ENCODE peak calls at places on chromosomes 6 and 20, in eight cellular contexts. One of them, this sample, is unnamed.

GRCh38 chr6:151379933-151380847 is 11.2 kb downstream of the ZBTB2 start:
- DNase-seq in RWPE1: no peak
- DNase-seq in HL-60: no peak
- DNase-seq in HCT116: no peak
- DNase-seq in H9: no peak
- DNase-seq in foreskin fibroblast: no peak
- DNase-seq in fibroblast of the aortic adventitia: peak
- DNase-seq in epithelial cell of esophagus: no peak
- DNase-seq in this sample: no peak

GRCh38 chr6:137361701-137362100 is 132.5 kb downstream of the OLIG3 start:
- DNase-seq in RWPE1: no peak
- DNase-seq in HL-60: no peak
- DNase-seq in HCT116: no peak
- DNase-seq in H9: no peak
- DNase-seq in foreskin fibroblast: no peak
- DNase-seq in fibroblast of the aortic adventitia: peak
- DNase-seq in epithelial cell of esophagus: no peak
- DNase-seq in this sample: no peak

GRCh38 chr6:111852704-111853103 is 20.5 kb downstream of the FYN start:
- DNase-seq in RWPE1: no peak
- DNase-seq in HL-60: peak
- DNase-seq in HCT116: no peak
- DNase-seq in H9: no peak
- DNase-seq in foreskin fibroblast: peak
- DNase-seq in fibroblast of the aortic adventitia: peak
- DNase-seq in epithelial cell of esophagus: peak
- DNase-seq in this sample: no peak

GRCh38 chr6:170295519-170296422 is 4.9 kb upstream of the DLL1 start:
- DNase-seq in RWPE1: no peak
- DNase-seq in HL-60: no peak
- DNase-seq in HCT116: no peak
- DNase-seq in H9: peak
- DNase-seq in foreskin fibroblast: peak
- DNase-seq in fibroblast of the aortic adventitia: no peak
- DNase-seq in epithelial cell of esophagus: peak
- DNase-seq in this sample: no peak

GRCh38 chr6:87407896-87408720 is at the start of gene CFAP206:
- DNase-seq in RWPE1: peak
- DNase-seq in HL-60: peak
- DNase-seq in HCT116: peak
- DNase-seq in H9: peak
- DNase-seq in foreskin fibroblast: peak
- DNase-seq in fibroblast of the aortic adventitia: peak
- DNase-seq in epithelial cell of esophagus: peak
- DNase-seq in this sample: no peak

GRCh38 chr6:144723431-144723830 is 438.3 kb downstream of the UTRN start:
- DNase-seq in RWPE1: no peak
- DNase-seq in HL-60: no peak
- DNase-seq in HCT116: no peak
- DNase-seq in H9: no peak
- DNase-seq in foreskin fibroblast: no peak
- DNase-seq in fibroblast of the aortic adventitia: no peak
- DNase-seq in epithelial cell of esophagus: no peak
- DNase-seq in this sample: no peak

GRCh38 chr6:158660331-158660730 is 10.5 kb downstream of the SYTL3 start:
- DNase-seq in RWPE1: peak
- DNase-seq in HL-60: no peak
- DNase-seq in HCT116: no peak
- DNase-seq in H9: peak
- DNase-seq in foreskin fibroblast: peak
- DNase-seq in fibroblast of the aortic adventitia: no peak
- DNase-seq in epithelial cell of esophagus: peak
- DNase-seq in this sample: no peak

GRCh38 chr6:165627366-165627765 is 35.7 kb downstream of the PDE10A start:
- DNase-seq in RWPE1: no peak
- DNase-seq in HL-60: no peak
- DNase-seq in HCT116: no peak
- DNase-seq in H9: no peak
- DNase-seq in foreskin fibroblast: no peak
- DNase-seq in fibroblast of the aortic adventitia: no peak
- DNase-seq in epithelial cell of esophagus: no peak
- DNase-seq in this sample: no peak

GRCh38 chr6:124977067-124977908 is 15.1 kb downstream of the RNF217 start:
- DNase-seq in RWPE1: no peak
- DNase-seq in HL-60: no peak
- DNase-seq in HCT116: no peak
- DNase-seq in H9: no peak
- DNase-seq in foreskin fibroblast: peak
- DNase-seq in fibroblast of the aortic adventitia: peak
- DNase-seq in epithelial cell of esophagus: peak
- DNase-seq in this sample: no peak

GRCh38 chr6:40798069-40798770 is 211.1 kb upstream of the LRFN2 start:
- DNase-seq in RWPE1: no peak
- DNase-seq in HL-60: no peak
- DNase-seq in HCT116: no peak
- DNase-seq in H9: peak
- DNase-seq in foreskin fibroblast: no peak
- DNase-seq in fibroblast of the aortic adventitia: no peak
- DNase-seq in epithelial cell of esophagus: no peak
- DNase-seq in this sample: no peak

GRCh38 chr6:23465912-23466311 is 660.1 kb upstream of the NRSN1 start:
- DNase-seq in RWPE1: no peak
- DNase-seq in HL-60: no peak
- DNase-seq in HCT116: no peak
- DNase-seq in H9: no peak
- DNase-seq in foreskin fibroblast: no peak
- DNase-seq in fibroblast of the aortic adventitia: no peak
- DNase-seq in epithelial cell of esophagus: no peak
- DNase-seq in this sample: no peak

GRCh38 chr20:16714765-16715164 is 15.1 kb upstream of the SNRPB2 start:
- DNase-seq in RWPE1: no peak
- DNase-seq in HL-60: no peak
- DNase-seq in HCT116: no peak
- DNase-seq in H9: no peak
- DNase-seq in foreskin fibroblast: no peak
- DNase-seq in fibroblast of the aortic adventitia: no peak
- DNase-seq in epithelial cell of esophagus: no peak
- DNase-seq in this sample: no peak

GRCh38 chr6:46189726-46190125 is 18.9 kb upstream of the ENPP5 start:
- DNase-seq in RWPE1: no peak
- DNase-seq in HL-60: no peak
- DNase-seq in HCT116: no peak
- DNase-seq in H9: no peak
- DNase-seq in foreskin fibroblast: no peak
- DNase-seq in fibroblast of the aortic adventitia: no peak
- DNase-seq in epithelial cell of esophagus: no peak
- DNase-seq in this sample: no peak

DNA sequence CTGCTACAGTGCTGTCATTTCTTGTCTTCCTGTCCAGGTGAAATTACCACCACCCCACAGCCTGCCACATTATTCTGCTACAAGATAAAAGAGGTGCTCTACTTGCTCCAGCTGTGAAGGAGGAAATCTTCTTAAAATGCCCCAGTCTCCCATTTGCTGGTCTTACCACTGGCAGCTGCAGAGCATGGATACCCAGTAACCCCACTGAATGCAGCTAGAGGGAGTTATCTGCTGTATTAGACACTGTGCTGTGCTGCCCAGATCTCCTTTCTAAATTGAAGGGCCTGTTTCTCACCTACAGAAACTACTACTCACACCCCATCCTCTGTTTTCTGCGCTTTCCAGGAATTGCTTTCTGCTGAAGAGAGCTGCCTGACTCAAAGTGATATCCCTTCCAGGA is 517.8 kb downstream of the PKHD1 start:
- DNase-seq in RWPE1: no peak
- DNase-seq in HL-60: no peak
- DNase-seq in HCT116: no peak
- DNase-seq in H9: peak
- DNase-seq in foreskin fibroblast: no peak
- DNase-seq in fibroblast of the aortic adventitia: no peak
- DNase-seq in epithelial cell of esophagus: peak
- DNase-seq in this sample: no peak
- TF ChIP-seq CTCF in RWPE1: no peak
- TF ChIP-seq CTCF in HL-60: no peak
- TF ChIP-seq CTCF in HCT116: no peak
- TF ChIP-seq CTCF in H9: peak
- TF ChIP-seq CTCF in foreskin fibroblast: no peak
- TF ChIP-seq CTCF in fibroblast of the aortic adventitia: no peak
- TF ChIP-seq CTCF in epithelial cell of esophagus: peak
- TF ChIP-seq CTCF in this sample: no peak

DNA sequence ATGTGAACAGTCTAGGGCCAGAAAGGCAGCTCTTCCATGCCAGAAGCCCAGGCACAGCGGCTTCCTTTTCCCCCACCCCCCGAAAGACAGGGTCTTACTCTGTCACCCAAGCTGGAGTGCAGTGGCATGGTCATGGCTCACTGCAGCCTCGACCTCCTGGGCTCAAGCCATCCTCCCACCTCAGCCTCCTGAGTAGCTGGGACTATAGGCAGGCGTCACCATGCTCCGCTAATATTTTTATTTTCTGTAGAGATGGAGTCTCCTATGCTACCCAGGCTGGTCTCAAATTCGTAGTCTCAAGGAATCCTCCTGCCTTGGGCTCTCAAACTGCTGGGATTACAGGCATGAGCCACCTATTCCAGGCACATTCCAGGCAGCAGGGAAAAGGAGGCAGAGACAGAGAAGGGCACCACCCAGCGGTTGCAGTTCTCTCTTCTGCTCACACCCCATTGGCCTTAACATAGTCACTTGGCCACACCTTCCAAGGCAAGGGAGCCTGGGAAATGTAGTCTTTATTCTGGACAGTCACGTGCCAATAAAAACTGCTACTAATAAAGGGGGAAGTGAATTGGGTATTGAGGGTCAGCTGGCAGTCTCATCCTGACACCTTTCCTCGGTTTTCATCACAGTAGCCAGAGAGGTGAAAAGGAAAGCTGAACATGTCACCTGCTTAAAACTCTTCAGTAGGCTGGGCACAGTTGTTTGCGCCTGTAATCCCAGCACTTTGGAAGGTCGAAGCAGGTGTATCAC is 205.9 kb downstream of the ZMYND8 start:
- DNase-seq in RWPE1: peak
- DNase-seq in HL-60: peak
- DNase-seq in HCT116: peak
- DNase-seq in H9: peak
- DNase-seq in foreskin fibroblast: peak
- DNase-seq in fibroblast of the aortic adventitia: peak
- DNase-seq in epithelial cell of esophagus: peak
- DNase-seq in this sample: no peak
- TF ChIP-seq CTCF in RWPE1: no peak
- TF ChIP-seq CTCF in HL-60: peak
- TF ChIP-seq CTCF in HCT116: peak
- TF ChIP-seq CTCF in H9: peak
- TF ChIP-seq CTCF in foreskin fibroblast: peak
- TF ChIP-seq CTCF in fibroblast of the aortic adventitia: peak
- TF ChIP-seq CTCF in epithelial cell of esophagus: peak
- TF ChIP-seq CTCF in this sample: peak

DNA sequence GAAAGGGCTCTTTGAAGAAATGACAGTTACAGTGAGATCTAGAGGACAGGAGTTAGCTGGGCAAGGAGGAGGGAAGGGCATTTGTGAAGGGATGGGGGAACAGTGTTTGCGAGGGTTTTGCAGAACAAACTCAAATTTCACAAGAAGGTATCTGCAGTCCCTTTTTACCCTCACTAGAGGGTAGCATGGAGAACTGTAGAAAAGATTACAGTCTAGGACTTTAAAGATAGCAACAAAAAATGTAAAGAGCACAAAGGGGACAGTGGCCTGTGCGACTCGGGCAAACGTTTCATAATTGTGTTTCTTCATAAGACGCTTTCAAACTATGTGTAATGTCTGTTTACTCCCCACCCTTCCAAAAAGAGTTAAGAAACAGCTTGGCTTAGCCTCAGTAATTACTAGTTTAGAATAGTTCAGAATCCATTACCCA is 21.2 kb upstream of the ASXL1 start:
- DNase-seq in RWPE1: peak
- DNase-seq in HL-60: peak
- DNase-seq in HCT116: no peak
- DNase-seq in H9: no peak
- DNase-seq in foreskin fibroblast: peak
- DNase-seq in fibroblast of the aortic adventitia: peak
- DNase-seq in epithelial cell of esophagus: peak
- DNase-seq in this sample: no peak
- TF ChIP-seq CTCF in RWPE1: peak
- TF ChIP-seq CTCF in HL-60: peak
- TF ChIP-seq CTCF in HCT116: peak
- TF ChIP-seq CTCF in H9: peak
- TF ChIP-seq CTCF in foreskin fibroblast: peak
- TF ChIP-seq CTCF in fibroblast of the aortic adventitia: peak
- TF ChIP-seq CTCF in epithelial cell of esophagus: peak
- TF ChIP-seq CTCF in this sample: peak

DNA sequence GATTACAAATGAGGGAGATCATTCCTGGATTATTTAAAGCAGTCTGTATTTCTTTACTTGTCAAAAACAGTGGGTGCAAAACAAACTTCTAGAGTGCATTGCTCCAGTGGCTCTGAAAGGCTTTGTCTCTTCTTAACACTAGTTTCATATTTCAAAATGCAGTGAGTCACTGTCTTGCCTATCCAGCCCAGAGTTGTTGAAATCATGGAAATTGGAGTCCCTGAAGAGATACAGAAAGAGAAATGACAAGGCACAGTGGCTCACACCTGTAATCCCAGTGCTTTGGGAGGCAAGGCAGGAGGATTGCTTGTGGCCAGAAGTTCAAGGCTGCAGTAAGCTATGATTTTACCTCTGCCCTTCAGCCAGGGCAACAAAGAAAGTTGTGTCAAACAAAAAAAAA is 11.3 kb downstream of the SLC2A12 start:
- DNase-seq in RWPE1: peak
- DNase-seq in HL-60: no peak
- DNase-seq in HCT116: peak
- DNase-seq in H9: no peak
- DNase-seq in foreskin fibroblast: peak
- DNase-seq in fibroblast of the aortic adventitia: peak
- DNase-seq in epithelial cell of esophagus: peak
- DNase-seq in this sample: no peak
- TF ChIP-seq CTCF in RWPE1: no peak
- TF ChIP-seq CTCF in HL-60: no peak
- TF ChIP-seq CTCF in HCT116: no peak
- TF ChIP-seq CTCF in H9: no peak
- TF ChIP-seq CTCF in foreskin fibroblast: no peak
- TF ChIP-seq CTCF in fibroblast of the aortic adventitia: no peak
- TF ChIP-seq CTCF in epithelial cell of esophagus: no peak
- TF ChIP-seq CTCF in this sample: no peak